ENCODE peak calls at places on chromosomes 4 and X, in five cellular contexts. R is caudate nucleus, J is HFF-Myc, F is tibial artery, O is sciatic nerve. Z is an unnamed sample.

GRCh38 chr4:147488551-147488950 is 7.7 kb downstream of the EDNRA start:
- DNase-seq in R (no peak), J (no peak), F (no peak), O (no peak), Z (no peak)

GRCh38 chr4:10082047-10082446 is 34.6 kb downstream of the WDR1 start:
- DNase-seq in R (no peak), J (no peak), F (peak; percentile 11), O (no peak), Z (no peak)

GRCh38 chr4:162787120-162787519 is 379.6 kb downstream of the NAF1 start:
- DNase-seq in R (no peak), J (no peak), F (no peak), O (no peak), Z (no peak)

GRCh38 chrX:2703991-2704369 is 12.9 kb downstream of the CD99 start:
- DNase-seq in R (no peak), J (no peak), F (peak; percentile 62), O (no peak), Z (no peak)

GRCh38 chrX:29318051-29318450 is 730.8 kb downstream of the IL1RAPL1 start:
- DNase-seq in R (no peak), J (peak; percentile 38), F (no peak), O (no peak), Z (no peak)

GRCh38 chrX:153029162-153029561 is 27.1 kb upstream of the PNMA3 start:
- DNase-seq in R (no peak), J (no peak), F (no peak), O (no peak), Z (no peak)

GRCh38 chrX:133045986-133046385 is 50.9 kb downstream of the USP26 start:
- DNase-seq in R (no peak), J (no peak), F (no peak), O (no peak), Z (no peak)

GRCh38 chr4:40788338-40788737 is 38.6 kb downstream of the NSUN7 start:
- DNase-seq in R (no peak), J (no peak), F (no peak), O (no peak), Z (no peak)

GRCh38 chr4:113587640-113588275 is 173.8 kb downstream of the CAMK2D start:
- DNase-seq in R (no peak), J (no peak), F (no peak), O (no peak), Z (no peak)

GRCh38 chr4:54539500-54540029 is 118.2 kb upstream of the KIT start:
- DNase-seq in R (peak; percentile 6), J (no peak), F (peak; percentile 32), O (no peak), Z (peak; percentile 65)

GRCh38 chr4:39637572-39638357 is 900 bp downstream of the SMIM14 start:
- DNase-seq in R (peak; percentile 39), J (no peak), F (peak; percentile 55), O (peak; percentile 70), Z (peak; percentile 68)

GRCh38 chrX:137041329-137041728 is 7.5 kb upstream of the GPR101 start:
- DNase-seq in R (no peak), J (no peak), F (no peak), O (no peak), Z (no peak)

GRCh38 chr4:83013420-83013867 is 2.8 kb upstream of the LIN54 start:
- DNase-seq in R (no peak), J (no peak), F (no peak), O (no peak), Z (no peak)

GRCh38 chrX:107674480-107675364 is 46.4 kb downstream of the PRPS1 start:
- DNase-seq in R (no peak), J (no peak), F (peak; percentile 88), O (no peak), Z (peak; percentile 92)